ENCODE peak calls at places on chromosome 2, in nine cellular contexts. X, H, F, M, S, P, K, L and D are unnamed samples.

GRCh38 chr2:152635635-152636298 is 81.5 kb downstream of the PRPF40A start:
- DNase-seq in X (no peak), H (peak), F (peak), M (peak), S (peak), P (peak), K (peak), L (peak), D (no peak)

GRCh38 chr2:40202798-40203400 is 249.0 kb downstream of the SLC8A1 start:
- DNase-seq in X (no peak), H (no peak), F (no peak), M (no peak), S (no peak), P (no peak), K (no peak), L (no peak), D (no peak)

GRCh38 chr2:128727914-128728313 is 409.2 kb upstream of the HS6ST1 start:
- DNase-seq in X (no peak), H (no peak), F (peak), M (no peak), S (no peak), P (no peak), K (no peak), L (no peak), D (peak)

GRCh38 chr2:141316606-141317005 is 814.2 kb downstream of the LRP1B start:
- DNase-seq in X (no peak), H (no peak), F (no peak), M (no peak), S (no peak), P (no peak), K (no peak), L (peak), D (no peak)

GRCh38 chr2:160269365-160269764 is 69.3 kb upstream of the ITGB6 start:
- DNase-seq in X (no peak), H (no peak), F (no peak), M (no peak), S (no peak), P (no peak), K (no peak), L (no peak), D (no peak)

GRCh38 chr2:139317259-139317658 is 537.1 kb upstream of the NXPH2 start:
- DNase-seq in X (no peak), H (no peak), F (no peak), M (no peak), S (no peak), P (no peak), K (no peak), L (no peak), D (no peak)

GRCh38 chr2:141411419-141411818 is 719.4 kb downstream of the LRP1B start:
- DNase-seq in X (no peak), H (no peak), F (no peak), M (no peak), S (no peak), P (no peak), K (no peak), L (no peak), D (no peak)

GRCh38 chr2:205001306-205001966 is 456.2 kb downstream of the PARD3B start:
- DNase-seq in X (no peak), H (no peak), F (peak), M (no peak), S (no peak), P (no peak), K (no peak), L (no peak), D (no peak)

GRCh38 chr2:142878061-142878741 is 737 bp downstream of the KYNU start:
- DNase-seq in X (no peak), H (no peak), F (no peak), M (no peak), S (no peak), P (no peak), K (no peak), L (no peak), D (no peak)

GRCh38 chr2:56713161-56713676 is 529.4 kb downstream of the CCDC85A start:
- DNase-seq in X (no peak), H (no peak), F (no peak), M (no peak), S (no peak), P (no peak), K (no peak), L (peak), D (no peak)

DNA sequence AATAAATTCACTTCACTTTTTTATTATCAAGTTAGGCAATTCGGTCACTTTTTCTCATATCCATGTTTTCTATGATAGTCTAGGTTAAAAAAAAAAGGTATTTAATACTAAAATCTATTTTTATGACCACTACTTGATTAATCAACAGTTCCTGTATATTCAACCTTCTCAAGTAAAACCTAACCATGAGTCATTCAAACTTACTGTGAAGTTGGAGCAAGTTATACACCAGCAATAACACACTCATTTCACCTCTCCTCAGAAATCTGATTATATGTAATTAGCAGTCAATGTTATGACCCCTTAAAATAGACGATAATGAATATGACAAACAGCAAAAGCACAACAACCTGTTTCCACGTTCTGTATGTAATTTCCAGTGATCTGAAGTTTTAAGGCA is 35.0 kb upstream of the ADAM17 start:
- DNase-seq in X (no peak), H (no peak), F (no peak), M (no peak), S (no peak), P (no peak), K (no peak), L (no peak), D (no peak)
- H3K27ac ChIP-seq in X (no peak), H (no peak), F (no peak), M (no peak), S (no peak), P (no peak), K (no peak), L (peak), D (peak)

GRCh38 chr2:203876328-203876727 is 8.8 kb downstream of the CTLA4 start:
- DNase-seq in X (no peak), H (no peak), F (no peak), M (no peak), S (no peak), P (no peak), K (no peak), L (no peak), D (no peak)
- H3K27ac ChIP-seq in X (no peak), H (no peak), F (no peak), M (no peak), S (no peak), P (no peak), K (no peak), L (no peak), D (no peak)

DNA sequence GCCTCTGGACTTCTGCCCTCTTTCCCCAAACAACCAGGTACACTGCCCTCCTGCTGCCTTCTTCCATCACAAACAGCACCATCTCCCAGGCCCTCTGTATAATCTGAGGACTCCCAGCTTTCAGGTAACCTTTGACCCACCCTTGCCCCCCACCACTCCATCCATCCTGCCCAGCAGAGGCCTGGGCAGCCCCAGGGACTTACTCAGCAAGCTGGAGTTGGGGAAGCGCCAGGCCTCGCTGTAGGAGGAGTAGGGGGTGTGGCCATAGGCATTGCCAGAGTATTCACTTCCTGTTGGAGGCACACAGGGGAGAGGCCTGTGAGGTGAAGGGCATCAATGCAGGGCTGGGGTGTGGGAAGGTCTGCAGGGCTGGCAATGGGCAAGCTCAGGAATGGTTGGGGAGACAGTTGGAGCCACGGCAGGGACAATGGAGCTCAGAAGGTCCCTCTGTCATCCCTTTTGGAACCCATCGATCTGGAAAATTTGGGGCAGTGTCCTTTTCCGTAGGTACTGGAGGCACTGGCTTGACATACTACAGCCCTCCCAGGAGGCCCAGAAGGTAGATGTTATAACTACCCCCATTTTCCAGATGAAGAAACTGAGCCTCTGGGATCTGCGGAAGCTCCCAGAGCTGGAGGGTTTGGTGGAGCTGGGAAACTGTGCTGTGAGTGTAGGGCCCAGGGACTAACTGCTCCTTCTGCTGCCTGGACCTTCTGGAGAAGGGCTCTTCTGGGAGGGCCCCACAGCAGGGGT is 46.3 kb downstream of the PSD4 start:
- DNase-seq in X (peak), H (peak), F (peak), M (peak), S (no peak), P (no peak), K (no peak), L (peak), D (no peak)
- H3K27ac ChIP-seq in X (no peak), H (no peak), F (peak), M (peak), S (no peak), P (no peak), K (no peak), L (peak), D (no peak)

GRCh38 chr2:37776487-37776886 is 105.0 kb upstream of the CDC42EP3 start:
- DNase-seq in X (no peak), H (no peak), F (no peak), M (no peak), S (peak), P (peak), K (no peak), L (no peak), D (no peak)
- H3K27ac ChIP-seq in X (no peak), H (no peak), F (no peak), M (peak), S (peak), P (peak), K (no peak), L (no peak), D (peak)

DNA sequence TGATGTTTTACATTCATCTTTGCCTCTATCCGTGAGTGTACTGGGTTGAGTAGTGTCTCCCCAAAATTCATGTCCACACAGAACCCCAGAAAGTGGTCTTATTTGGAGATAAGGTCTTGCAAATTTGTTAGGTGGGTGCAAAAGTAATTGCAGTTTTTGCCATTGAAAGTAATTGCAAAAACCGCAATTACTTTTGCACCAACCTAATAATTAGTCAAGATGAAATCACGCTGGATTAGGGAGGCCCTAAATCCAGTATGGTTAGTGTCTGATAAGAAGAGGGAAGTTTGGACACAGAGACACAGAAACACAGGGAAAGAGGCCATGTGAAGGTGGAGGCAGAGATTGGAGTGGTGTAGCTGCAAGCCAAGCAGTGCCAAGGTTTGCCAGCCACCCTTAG is 57.8 kb upstream of the SPRED2 start:
- DNase-seq in X (no peak), H (no peak), F (no peak), M (no peak), S (no peak), P (no peak), K (no peak), L (no peak), D (no peak)
- H3K27ac ChIP-seq in X (no peak), H (no peak), F (no peak), M (no peak), S (no peak), P (no peak), K (no peak), L (no peak), D (no peak)

GRCh38 chr2:218012306-218012705 is 9.5 kb upstream of the TNS1 start:
- DNase-seq in X (no peak), H (no peak), F (no peak), M (no peak), S (no peak), P (no peak), K (no peak), L (no peak), D (no peak)
- H3K27ac ChIP-seq in X (no peak), H (no peak), F (no peak), M (no peak), S (no peak), P (no peak), K (no peak), L (peak), D (no peak)